ENCODE peak calls at places on chromosomes 11 and 22, in six cellular contexts. Q is fibroblast of lung; N is WTC11; L is GDM1; D is testis; I is stimulated activated CD4-positive, alpha-beta T cell treated with anti-CD3 and anti-CD28 coated beads, Interleukin-1b, Interleukin-23, amount 100 ng/mL, for 24 hours. P is an unnamed sample.

GRCh38 chr11:110777765-110778164 is 65.5 kb upstream of the ARHGAP20 start:
- DNase-seq in L (peak), N (no peak), Q (peak), I (no peak), D (peak), P (peak)

GRCh38 chr11:8832571-8833260 is 78.3 kb upstream of the AKIP1 start:
- DNase-seq in D (no peak), I (no peak), N (peak), L (no peak), Q (peak), P (peak)

GRCh38 chr22:19802881-19803735 is 42.5 kb downstream of the TBX1 start:
- DNase-seq in N (peak), D (no peak), L (no peak), Q (no peak), I (no peak), P (no peak)

GRCh38 chr22:47308886-47309285 is 546.4 kb downstream of the TBC1D22A start:
- DNase-seq in Q (no peak), D (no peak), L (no peak), N (no peak), I (no peak), P (no peak)

GRCh38 chr22:46829140-46829891 is 66.9 kb downstream of the TBC1D22A start:
- DNase-seq in Q (peak), L (no peak), D (no peak), I (no peak), N (no peak), P (no peak)

GRCh38 chr11:109264128-109264527 is 157.9 kb upstream of the C11orf87 start:
- DNase-seq in D (no peak), L (no peak), I (no peak), Q (no peak), N (no peak), P (no peak)

GRCh38 chr11:17721242-17721999 is 2.0 kb downstream of the MYOD1 start:
- DNase-seq in Q (no peak), L (no peak), N (peak), I (no peak), D (no peak), P (no peak)

GRCh38 chr22:43537019-43537585 is 125.3 kb downstream of the MPPED1 start:
- DNase-seq in Q (no peak), N (no peak), D (no peak), L (no peak), I (no peak), P (peak)

GRCh38 chr11:123020968-123021367 is 39.3 kb upstream of the BSX start:
- DNase-seq in D (peak), Q (peak), I (no peak), N (peak), L (peak), P (peak)

GRCh38 chr22:46108564-46109473 is 41.5 kb upstream of the PPARA start:
- DNase-seq in L (no peak), I (no peak), N (no peak), Q (peak), D (peak), P (peak)

GRCh38 chr11:19869466-19869865 is 156.8 kb downstream of the NAV2 start:
- DNase-seq in I (no peak), L (no peak), Q (no peak), N (no peak), D (no peak), P (no peak)

GRCh38 chr11:105975128-105975527 is 46.9 kb downstream of the MSANTD4 start:
- DNase-seq in N (no peak), D (no peak), Q (peak), I (no peak), L (no peak), P (no peak)

GRCh38 chr11:71342951-71343827 is 90.8 kb upstream of the SHANK2 start:
- DNase-seq in N (peak), D (peak), Q (no peak), L (no peak), I (no peak), P (peak)

GRCh38 chr22:48749555-48750227 is 1078.0 kb downstream of the BRD1 start:
- DNase-seq in L (no peak), N (no peak), D (peak), I (no peak), Q (no peak), P (no peak)

GRCh38 chr22:46980392-46980791 is 217.9 kb downstream of the TBC1D22A start:
- DNase-seq in Q (no peak), D (no peak), I (no peak), L (no peak), N (no peak), P (no peak)

GRCh38 chr11:11706022-11706421 is 84.2 kb upstream of the GALNT18 start:
- DNase-seq in I (no peak), L (no peak), D (no peak), Q (no peak), N (no peak), P (no peak)

GRCh38 chr11:57214494-57214893 is 22.6 kb downstream of the APLNR start:
- DNase-seq in L (no peak), N (no peak), I (no peak), Q (peak), D (no peak), P (no peak)

GRCh38 chr11:120751550-120751949 is 240.0 kb downstream of the GRIK4 start:
- DNase-seq in D (no peak), Q (no peak), N (no peak), L (no peak), I (no peak), P (no peak)

GRCh38 chr11:19722702-19723101 is 10.1 kb downstream of the NAV2 start:
- DNase-seq in L (no peak), D (no peak), Q (no peak), N (no peak), I (no peak), P (no peak)

GRCh38 chr11:117662870-117663269 is 134.1 kb downstream of the DSCAML1 start:
- DNase-seq in I (no peak), N (no peak), L (no peak), D (no peak), Q (no peak), P (no peak)

GRCh38 chr11:105520706-105521345 is 89.0 kb upstream of the GRIA4 start:
- DNase-seq in N (no peak), I (no peak), Q (no peak), D (no peak), L (no peak), P (no peak)